ENCODE peak calls at places on chromosomes 2 and 18, in eight cellular contexts. W, J, H, G, E, V, Z and Y are unnamed samples.

GRCh38 chr2:134647607-134648256 is 71.1 kb downstream of the TMEM163 start:
- DNase-seq in H (no peak), G (no peak), E (no peak), J (no peak), Z (no peak), W (no peak), V (no peak), Y (no peak)

GRCh38 chr18:79866889-79867574 is 69.3 kb downstream of the KCNG2 start:
- DNase-seq in J (no peak), E (no peak), V (peak), W (no peak), Z (no peak), H (peak), G (no peak), Y (peak)

GRCh38 chr2:217629347-217629746 is 373.4 kb downstream of the TNS1 start:
- DNase-seq in Z (no peak), V (no peak), G (no peak), W (no peak), E (no peak), H (no peak), J (no peak), Y (no peak)

GRCh38 chr2:14960686-14961324 is 328.3 kb downstream of the LRATD1 start:
- DNase-seq in W (no peak), H (peak), Z (no peak), G (no peak), J (no peak), V (no peak), E (no peak), Y (no peak)

GRCh38 chr18:59988098-59988706 is 88.4 kb downstream of the PMAIP1 start:
- DNase-seq in J (peak), H (peak), W (peak), G (peak), Z (peak), E (peak), V (peak), Y (no peak)

GRCh38 chr2:65934992-65935629 is 499.8 kb upstream of the MEIS1 start:
- DNase-seq in Z (no peak), J (no peak), G (no peak), W (no peak), V (no peak), H (no peak), E (no peak), Y (no peak)

GRCh38 chr2:188811522-188811921 is 162.7 kb upstream of the COL3A1 start:
- DNase-seq in W (no peak), V (peak), J (no peak), G (no peak), H (peak), Z (no peak), E (peak), Y (no peak)

GRCh38 chr2:119464977-119465376 is 33.3 kb downstream of the TMEM37 start:
- DNase-seq in W (no peak), J (no peak), E (no peak), G (no peak), H (no peak), V (no peak), Z (no peak), Y (no peak)

GRCh38 chr18:31102020-31102684 is at the start of gene DSC2:
- DNase-seq in H (no peak), V (no peak), G (no peak), J (no peak), E (no peak), Z (no peak), W (peak), Y (peak)

GRCh38 chr2:164560181-164560792 is 61.0 kb downstream of the GRB14 start:
- DNase-seq in G (no peak), Z (no peak), H (peak), V (peak), E (peak), J (peak), W (no peak), Y (no peak)

GRCh38 chr2:30253873-30254691 is 22.7 kb downstream of the LBH start:
- DNase-seq in E (no peak), V (no peak), H (no peak), G (no peak), Z (no peak), W (no peak), J (no peak), Y (no peak)

GRCh38 chr2:98487806-98488189 is 43.1 kb downstream of the INPP4A start:
- DNase-seq in J (peak), H (peak), V (peak), Z (peak), W (peak), E (no peak), G (peak), Y (no peak)

GRCh38 chr2:237171396-237171795 is 85.7 kb downstream of the COPS8 start:
- DNase-seq in W (no peak), G (no peak), E (peak), H (peak), J (no peak), V (peak), Z (no peak), Y (no peak)

GRCh38 chr18:49055787-49056186 is 105.0 kb upstream of the SMAD7 start:
- DNase-seq in J (no peak), G (peak), W (peak), H (peak), V (peak), E (no peak), Z (peak), Y (peak)